ENCODE peak calls at places on chromosome 12, in seven cellular contexts. One of them, this sample, is unnamed.

GRCh38 chr12:128771681-128772080 is 52.1 kb downstream of the SLC15A4 start:
- DNase-seq in H54: no peak
- DNase-seq in CD8-positive, alpha-beta T cell: no peak
- DNase-seq in DMS 273 treated with DMSO at 0.1 percent for 48 hours: no peak
- DNase-seq in C1 segment of cervical spinal cord: no peak
- DNase-seq in naive B cell: no peak
- DNase-seq in memory B cell: no peak
- DNase-seq in this sample: no peak

GRCh38 chr12:12403264-12404248 is 46.7 kb downstream of the BORCS5 start:
- DNase-seq in H54: no peak
- DNase-seq in CD8-positive, alpha-beta T cell: no peak
- DNase-seq in DMS 273 treated with DMSO at 0.1 percent for 48 hours: no peak
- DNase-seq in C1 segment of cervical spinal cord: no peak
- DNase-seq in naive B cell: no peak
- DNase-seq in memory B cell: no peak
- DNase-seq in this sample: no peak

GRCh38 chr12:97642906-97643305 is 180.3 kb downstream of the RMST start:
- DNase-seq in H54: no peak
- DNase-seq in CD8-positive, alpha-beta T cell: no peak
- DNase-seq in DMS 273 treated with DMSO at 0.1 percent for 48 hours: no peak
- DNase-seq in C1 segment of cervical spinal cord: no peak
- DNase-seq in naive B cell: no peak
- DNase-seq in memory B cell: no peak
- DNase-seq in this sample: no peak

GRCh38 chr12:52606581-52607241 is 5.4 kb upstream of the KRT72 start:
- DNase-seq in H54: no peak
- DNase-seq in CD8-positive, alpha-beta T cell: no peak
- DNase-seq in DMS 273 treated with DMSO at 0.1 percent for 48 hours: no peak
- DNase-seq in C1 segment of cervical spinal cord: no peak
- DNase-seq in naive B cell: no peak
- DNase-seq in memory B cell: no peak
- DNase-seq in this sample: no peak

GRCh38 chr12:111312708-111313107 is 56.2 kb downstream of the PHETA1 start:
- DNase-seq in H54: no peak
- DNase-seq in CD8-positive, alpha-beta T cell: no peak
- DNase-seq in DMS 273 treated with DMSO at 0.1 percent for 48 hours: no peak
- DNase-seq in C1 segment of cervical spinal cord: no peak
- DNase-seq in naive B cell: no peak
- DNase-seq in memory B cell: no peak
- DNase-seq in this sample: no peak

GRCh38 chr12:116303929-116304328 is 26.4 kb upstream of the MED13L start:
- DNase-seq in H54: no peak
- DNase-seq in CD8-positive, alpha-beta T cell: no peak
- DNase-seq in DMS 273 treated with DMSO at 0.1 percent for 48 hours: no peak
- DNase-seq in C1 segment of cervical spinal cord: no peak
- DNase-seq in naive B cell: no peak
- DNase-seq in memory B cell: no peak
- DNase-seq in this sample: no peak

GRCh38 chr12:127143020-127143419 is 1124.0 kb upstream of the TMEM132C start:
- DNase-seq in H54: no peak
- DNase-seq in CD8-positive, alpha-beta T cell: no peak
- DNase-seq in DMS 273 treated with DMSO at 0.1 percent for 48 hours: no peak
- DNase-seq in C1 segment of cervical spinal cord: no peak
- DNase-seq in naive B cell: no peak
- DNase-seq in memory B cell: no peak
- DNase-seq in this sample: no peak

GRCh38 chr12:26700430-26700829 is 132.6 kb downstream of the ITPR2 start:
- DNase-seq in H54: no peak
- DNase-seq in CD8-positive, alpha-beta T cell: no peak
- DNase-seq in DMS 273 treated with DMSO at 0.1 percent for 48 hours: no peak
- DNase-seq in C1 segment of cervical spinal cord: no peak
- DNase-seq in naive B cell: no peak
- DNase-seq in memory B cell: no peak
- DNase-seq in this sample: no peak

GRCh38 chr12:57218030-57218853 is 1.6 kb downstream of the NXPH4 start:
- DNase-seq in H54: no peak
- DNase-seq in CD8-positive, alpha-beta T cell: no peak
- DNase-seq in DMS 273 treated with DMSO at 0.1 percent for 48 hours: no peak
- DNase-seq in C1 segment of cervical spinal cord: no peak
- DNase-seq in naive B cell: no peak
- DNase-seq in memory B cell: no peak
- DNase-seq in this sample: no peak

GRCh38 chr12:53827306-53827705 is 75.5 kb upstream of the CISTR start:
- DNase-seq in H54: no peak
- DNase-seq in CD8-positive, alpha-beta T cell: no peak
- DNase-seq in DMS 273 treated with DMSO at 0.1 percent for 48 hours: no peak
- DNase-seq in C1 segment of cervical spinal cord: no peak
- DNase-seq in naive B cell: no peak
- DNase-seq in memory B cell: no peak
- DNase-seq in this sample: no peak

GRCh38 chr12:103282124-103282523 is 213.6 kb downstream of the C12orf42 start:
- DNase-seq in H54: no peak
- DNase-seq in CD8-positive, alpha-beta T cell: no peak
- DNase-seq in DMS 273 treated with DMSO at 0.1 percent for 48 hours: no peak
- DNase-seq in C1 segment of cervical spinal cord: no peak
- DNase-seq in naive B cell: no peak
- DNase-seq in memory B cell: no peak
- DNase-seq in this sample: no peak

GRCh38 chr12:459430-460258 is at the start of gene B4GALNT3:
- DNase-seq in H54: no peak
- DNase-seq in CD8-positive, alpha-beta T cell: peak; percentile 48
- DNase-seq in DMS 273 treated with DMSO at 0.1 percent for 48 hours: no peak
- DNase-seq in C1 segment of cervical spinal cord: no peak
- DNase-seq in naive B cell: peak; percentile 1
- DNase-seq in memory B cell: no peak
- DNase-seq in this sample: peak; percentile 11

GRCh38 chr12:100365411-100365810 is 8.5 kb downstream of the SLC17A8 start:
- DNase-seq in H54: no peak
- DNase-seq in CD8-positive, alpha-beta T cell: no peak
- DNase-seq in DMS 273 treated with DMSO at 0.1 percent for 48 hours: no peak
- DNase-seq in C1 segment of cervical spinal cord: no peak
- DNase-seq in naive B cell: no peak
- DNase-seq in memory B cell: no peak
- DNase-seq in this sample: no peak

GRCh38 chr12:3091650-3092207 is 14.6 kb downstream of the TSPAN9 start:
- DNase-seq in H54: no peak
- DNase-seq in CD8-positive, alpha-beta T cell: no peak
- DNase-seq in DMS 273 treated with DMSO at 0.1 percent for 48 hours: no peak
- DNase-seq in C1 segment of cervical spinal cord: no peak
- DNase-seq in naive B cell: no peak
- DNase-seq in memory B cell: no peak
- DNase-seq in this sample: no peak

GRCh38 chr12:28535216-28535615 is 345.0 kb downstream of the CCDC91 start:
- DNase-seq in H54: no peak
- DNase-seq in CD8-positive, alpha-beta T cell: no peak
- DNase-seq in DMS 273 treated with DMSO at 0.1 percent for 48 hours: no peak
- DNase-seq in C1 segment of cervical spinal cord: no peak
- DNase-seq in naive B cell: no peak
- DNase-seq in memory B cell: no peak
- DNase-seq in this sample: no peak

GRCh38 chr12:1517007-1517406 is 77.4 kb downstream of the FBXL14 start:
- DNase-seq in H54: no peak
- DNase-seq in CD8-positive, alpha-beta T cell: peak; percentile 22
- DNase-seq in DMS 273 treated with DMSO at 0.1 percent for 48 hours: no peak
- DNase-seq in C1 segment of cervical spinal cord: no peak
- DNase-seq in naive B cell: no peak
- DNase-seq in memory B cell: no peak
- DNase-seq in this sample: no peak

GRCh38 chr12:46830731-46831334 is 5.0 kb upstream of the SLC38A4 start:
- DNase-seq in H54: no peak
- DNase-seq in CD8-positive, alpha-beta T cell: no peak
- DNase-seq in DMS 273 treated with DMSO at 0.1 percent for 48 hours: no peak
- DNase-seq in C1 segment of cervical spinal cord: no peak
- DNase-seq in naive B cell: no peak
- DNase-seq in memory B cell: no peak
- DNase-seq in this sample: no peak

GRCh38 chr12:99722690-99723486 is 75.3 kb downstream of the GARIN6 start:
- DNase-seq in H54: no peak
- DNase-seq in CD8-positive, alpha-beta T cell: no peak
- DNase-seq in DMS 273 treated with DMSO at 0.1 percent for 48 hours: no peak
- DNase-seq in C1 segment of cervical spinal cord: no peak
- DNase-seq in naive B cell: no peak
- DNase-seq in memory B cell: no peak
- DNase-seq in this sample: no peak

GRCh38 chr12:31849090-31849687 is 110.0 kb upstream of the RESF1 start:
- DNase-seq in H54: no peak
- DNase-seq in CD8-positive, alpha-beta T cell: no peak
- DNase-seq in DMS 273 treated with DMSO at 0.1 percent for 48 hours: no peak
- DNase-seq in C1 segment of cervical spinal cord: no peak
- DNase-seq in naive B cell: no peak
- DNase-seq in memory B cell: no peak
- DNase-seq in this sample: no peak

GRCh38 chr12:26379777-26380467 is 184.5 kb downstream of the SSPN start:
- DNase-seq in H54: no peak
- DNase-seq in CD8-positive, alpha-beta T cell: no peak
- DNase-seq in DMS 273 treated with DMSO at 0.1 percent for 48 hours: no peak
- DNase-seq in C1 segment of cervical spinal cord: no peak
- DNase-seq in naive B cell: no peak
- DNase-seq in memory B cell: no peak
- DNase-seq in this sample: no peak

GRCh38 chr12:113425960-113426453 is 3.8 kb downstream of the SDSL start:
- DNase-seq in H54: no peak
- DNase-seq in CD8-positive, alpha-beta T cell: no peak
- DNase-seq in DMS 273 treated with DMSO at 0.1 percent for 48 hours: no peak
- DNase-seq in C1 segment of cervical spinal cord: no peak
- DNase-seq in naive B cell: no peak
- DNase-seq in memory B cell: no peak
- DNase-seq in this sample: no peak

GRCh38 chr12:77940011-77940423 is 109.3 kb downstream of the NAV3 start:
- DNase-seq in H54: no peak
- DNase-seq in CD8-positive, alpha-beta T cell: no peak
- DNase-seq in DMS 273 treated with DMSO at 0.1 percent for 48 hours: no peak
- DNase-seq in C1 segment of cervical spinal cord: no peak
- DNase-seq in naive B cell: no peak
- DNase-seq in memory B cell: no peak
- DNase-seq in this sample: no peak

This sample was measured in hippocampal formation.